ENCODE peak calls at places on chromosomes 3 and 15, in nine cellular contexts. One of them, this sample, is unnamed.

GRCh38 chr3:188244395-188244861 is 90.5 kb downstream of the LPP start:
- DNase-seq in D721Med: no peak
- DNase-seq in upper lobe of right lung: no peak
- DNase-seq in tibial artery: no peak
- DNase-seq in astrocyte of the cerebellum: no peak
- DNase-seq in nephron progenitor cell: no peak
- DNase-seq in AG09309: no peak
- DNase-seq in glutamatergic neuron: no peak
- DNase-seq in AG04450: no peak
- DNase-seq in this sample: no peak

GRCh38 chr3:195208183-195208582 is 62.8 kb downstream of the XXYLT1 start:
- DNase-seq in D721Med: no peak
- DNase-seq in upper lobe of right lung: peak
- DNase-seq in tibial artery: no peak
- DNase-seq in astrocyte of the cerebellum: no peak
- DNase-seq in nephron progenitor cell: no peak
- DNase-seq in AG09309: no peak
- DNase-seq in glutamatergic neuron: no peak
- DNase-seq in AG04450: no peak
- DNase-seq in this sample: no peak

GRCh38 chr3:106635271-106635670 is 742.0 kb upstream of the CCDC54 start:
- DNase-seq in D721Med: no peak
- DNase-seq in upper lobe of right lung: no peak
- DNase-seq in tibial artery: no peak
- DNase-seq in astrocyte of the cerebellum: peak
- DNase-seq in nephron progenitor cell: no peak
- DNase-seq in AG09309: peak
- DNase-seq in glutamatergic neuron: no peak
- DNase-seq in AG04450: peak
- DNase-seq in this sample: no peak

GRCh38 chr3:98188553-98188952 is 22.1 kb downstream of the OR5H15 start:
- DNase-seq in D721Med: no peak
- DNase-seq in upper lobe of right lung: no peak
- DNase-seq in tibial artery: no peak
- DNase-seq in astrocyte of the cerebellum: no peak
- DNase-seq in nephron progenitor cell: no peak
- DNase-seq in AG09309: no peak
- DNase-seq in glutamatergic neuron: no peak
- DNase-seq in AG04450: no peak
- DNase-seq in this sample: no peak

GRCh38 chr15:31858026-31858425 is 172.3 kb upstream of the CHRNA7 start:
- DNase-seq in D721Med: no peak
- DNase-seq in upper lobe of right lung: no peak
- DNase-seq in tibial artery: no peak
- DNase-seq in astrocyte of the cerebellum: no peak
- DNase-seq in nephron progenitor cell: no peak
- DNase-seq in AG09309: no peak
- DNase-seq in glutamatergic neuron: no peak
- DNase-seq in AG04450: no peak
- DNase-seq in this sample: no peak

GRCh38 chr3:5251196-5251583 is 63.7 kb downstream of the EDEM1 start:
- DNase-seq in D721Med: no peak
- DNase-seq in upper lobe of right lung: no peak
- DNase-seq in tibial artery: no peak
- DNase-seq in astrocyte of the cerebellum: no peak
- DNase-seq in nephron progenitor cell: no peak
- DNase-seq in AG09309: no peak
- DNase-seq in glutamatergic neuron: no peak
- DNase-seq in AG04450: no peak
- DNase-seq in this sample: no peak

GRCh38 chr3:159128628-159129027 is 326.8 kb downstream of the MFSD1 start:
- DNase-seq in D721Med: no peak
- DNase-seq in upper lobe of right lung: no peak
- DNase-seq in tibial artery: no peak
- DNase-seq in astrocyte of the cerebellum: peak
- DNase-seq in nephron progenitor cell: no peak
- DNase-seq in AG09309: peak
- DNase-seq in glutamatergic neuron: no peak
- DNase-seq in AG04450: peak
- DNase-seq in this sample: no peak

GRCh38 chr3:133289322-133289721 is 110.5 kb upstream of the BFSP2 start:
- DNase-seq in D721Med: no peak
- DNase-seq in upper lobe of right lung: no peak
- DNase-seq in tibial artery: no peak
- DNase-seq in astrocyte of the cerebellum: no peak
- DNase-seq in nephron progenitor cell: no peak
- DNase-seq in AG09309: no peak
- DNase-seq in glutamatergic neuron: no peak
- DNase-seq in AG04450: no peak
- DNase-seq in this sample: no peak

GRCh38 chr3:4828279-4829030 is 150.8 kb upstream of the BHLHE40 start:
- DNase-seq in D721Med: no peak
- DNase-seq in upper lobe of right lung: no peak
- DNase-seq in tibial artery: peak
- DNase-seq in astrocyte of the cerebellum: peak
- DNase-seq in nephron progenitor cell: no peak
- DNase-seq in AG09309: peak
- DNase-seq in glutamatergic neuron: no peak
- DNase-seq in AG04450: no peak
- DNase-seq in this sample: no peak

GRCh38 chr15:40248006-40248783 is 9.3 kb downstream of the PAK6 start:
- DNase-seq in D721Med: no peak
- DNase-seq in upper lobe of right lung: peak
- DNase-seq in tibial artery: peak
- DNase-seq in astrocyte of the cerebellum: no peak
- DNase-seq in nephron progenitor cell: no peak
- DNase-seq in AG09309: no peak
- DNase-seq in glutamatergic neuron: no peak
- DNase-seq in AG04450: no peak
- DNase-seq in this sample: no peak

GRCh38 chr3:37481986-37482385 is 307.6 kb upstream of the LRRFIP2 start:
- DNase-seq in D721Med: no peak
- DNase-seq in upper lobe of right lung: no peak
- DNase-seq in tibial artery: no peak
- DNase-seq in astrocyte of the cerebellum: no peak
- DNase-seq in nephron progenitor cell: no peak
- DNase-seq in AG09309: no peak
- DNase-seq in glutamatergic neuron: no peak
- DNase-seq in AG04450: no peak
- DNase-seq in this sample: no peak

GRCh38 chr3:111568355-111568754 is 26.4 kb downstream of the CD96 start:
- DNase-seq in D721Med: no peak
- DNase-seq in upper lobe of right lung: no peak
- DNase-seq in tibial artery: no peak
- DNase-seq in astrocyte of the cerebellum: no peak
- DNase-seq in nephron progenitor cell: no peak
- DNase-seq in AG09309: no peak
- DNase-seq in glutamatergic neuron: no peak
- DNase-seq in AG04450: no peak
- DNase-seq in this sample: no peak

GRCh38 chr3:107668398-107668797 is 145.6 kb downstream of the BBX start:
- DNase-seq in D721Med: no peak
- DNase-seq in upper lobe of right lung: no peak
- DNase-seq in tibial artery: no peak
- DNase-seq in astrocyte of the cerebellum: no peak
- DNase-seq in nephron progenitor cell: no peak
- DNase-seq in AG09309: no peak
- DNase-seq in glutamatergic neuron: no peak
- DNase-seq in AG04450: no peak
- DNase-seq in this sample: no peak

GRCh38 chr3:15557511-15557946 is 36.0 kb upstream of the COLQ start:
- DNase-seq in D721Med: no peak
- DNase-seq in upper lobe of right lung: no peak
- DNase-seq in tibial artery: no peak
- DNase-seq in astrocyte of the cerebellum: peak
- DNase-seq in nephron progenitor cell: peak
- DNase-seq in AG09309: peak
- DNase-seq in glutamatergic neuron: no peak
- DNase-seq in AG04450: peak
- DNase-seq in this sample: peak

GRCh38 chr3:15955968-15956367 is 158.2 kb upstream of the ANKRD28 start:
- DNase-seq in D721Med: no peak
- DNase-seq in upper lobe of right lung: no peak
- DNase-seq in tibial artery: no peak
- DNase-seq in astrocyte of the cerebellum: no peak
- DNase-seq in nephron progenitor cell: no peak
- DNase-seq in AG09309: no peak
- DNase-seq in glutamatergic neuron: no peak
- DNase-seq in AG04450: no peak
- DNase-seq in this sample: no peak

DNA sequence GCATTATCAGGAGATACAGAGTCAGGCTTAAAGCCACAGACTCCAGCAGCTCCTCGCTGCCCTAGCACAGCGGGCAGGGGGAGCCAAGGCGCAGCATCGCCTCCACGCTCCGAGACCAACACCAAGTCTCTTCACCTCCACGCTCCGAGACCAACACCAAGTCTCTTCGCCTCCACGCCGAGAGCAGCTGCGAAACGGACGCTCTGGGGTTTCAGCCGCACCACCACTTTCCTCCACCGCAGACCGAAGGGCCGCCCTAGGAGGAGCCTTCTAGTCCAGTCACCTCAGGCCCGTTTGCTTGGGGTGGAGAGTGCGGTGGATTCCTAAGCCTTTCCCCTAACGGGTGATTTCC is 678 bp downstream of the DMXL2 start:
- DNase-seq in D721Med: no peak
- DNase-seq in upper lobe of right lung: no peak
- DNase-seq in tibial artery: peak
- DNase-seq in astrocyte of the cerebellum: peak
- DNase-seq in nephron progenitor cell: peak
- DNase-seq in AG09309: no peak
- DNase-seq in glutamatergic neuron: peak
- DNase-seq in AG04450: peak
- DNase-seq in this sample: peak
- TF ChIP-seq CTCF in D721Med: peak
- TF ChIP-seq CTCF in upper lobe of right lung: peak
- TF ChIP-seq CTCF in tibial artery: no peak
- TF ChIP-seq CTCF in astrocyte of the cerebellum: peak
- TF ChIP-seq CTCF in nephron progenitor cell: no peak
- TF ChIP-seq CTCF in AG09309: peak
- TF ChIP-seq CTCF in glutamatergic neuron: no peak
- TF ChIP-seq CTCF in AG04450: no peak
- TF ChIP-seq CTCF in this sample: no peak

GRCh38 chr3:150797155-150797554 is 34.2 kb upstream of the SIAH2 start:
- DNase-seq in D721Med: no peak
- DNase-seq in upper lobe of right lung: no peak
- DNase-seq in tibial artery: no peak
- DNase-seq in astrocyte of the cerebellum: no peak
- DNase-seq in nephron progenitor cell: no peak
- DNase-seq in AG09309: no peak
- DNase-seq in glutamatergic neuron: no peak
- DNase-seq in AG04450: no peak
- DNase-seq in this sample: no peak

GRCh38 chr3:150787741-150788370 is 24.9 kb upstream of the SIAH2 start:
- DNase-seq in D721Med: no peak
- DNase-seq in upper lobe of right lung: peak
- DNase-seq in tibial artery: peak
- DNase-seq in astrocyte of the cerebellum: peak
- DNase-seq in nephron progenitor cell: peak
- DNase-seq in AG09309: peak
- DNase-seq in glutamatergic neuron: peak
- DNase-seq in AG04450: no peak
- DNase-seq in this sample: peak

GRCh38 chr3:150790621-150791020 is 27.7 kb upstream of the SIAH2 start:
- DNase-seq in D721Med: no peak
- DNase-seq in upper lobe of right lung: no peak
- DNase-seq in tibial artery: no peak
- DNase-seq in astrocyte of the cerebellum: no peak
- DNase-seq in nephron progenitor cell: no peak
- DNase-seq in AG09309: no peak
- DNase-seq in glutamatergic neuron: no peak
- DNase-seq in AG04450: no peak
- DNase-seq in this sample: no peak

GRCh38 chr3:150798122-150798618 is 35.2 kb upstream of the SIAH2 start:
- DNase-seq in D721Med: no peak
- DNase-seq in upper lobe of right lung: no peak
- DNase-seq in tibial artery: no peak
- DNase-seq in astrocyte of the cerebellum: peak
- DNase-seq in nephron progenitor cell: peak
- DNase-seq in AG09309: no peak
- DNase-seq in glutamatergic neuron: no peak
- DNase-seq in AG04450: no peak
- DNase-seq in this sample: no peak

GRCh38 chr3:150793641-150794040 is 30.7 kb upstream of the SIAH2 start:
- DNase-seq in D721Med: no peak
- DNase-seq in upper lobe of right lung: no peak
- DNase-seq in tibial artery: no peak
- DNase-seq in astrocyte of the cerebellum: no peak
- DNase-seq in nephron progenitor cell: no peak
- DNase-seq in AG09309: no peak
- DNase-seq in glutamatergic neuron: no peak
- DNase-seq in AG04450: no peak
- DNase-seq in this sample: no peak
- TF ChIP-seq CTCF in D721Med: no peak
- TF ChIP-seq CTCF in upper lobe of right lung: no peak
- TF ChIP-seq CTCF in tibial artery: no peak
- TF ChIP-seq CTCF in astrocyte of the cerebellum: no peak
- TF ChIP-seq CTCF in nephron progenitor cell: no peak
- TF ChIP-seq CTCF in AG09309: no peak
- TF ChIP-seq CTCF in glutamatergic neuron: no peak
- TF ChIP-seq CTCF in AG04450: no peak
- TF ChIP-seq CTCF in this sample: no peak

DNA sequence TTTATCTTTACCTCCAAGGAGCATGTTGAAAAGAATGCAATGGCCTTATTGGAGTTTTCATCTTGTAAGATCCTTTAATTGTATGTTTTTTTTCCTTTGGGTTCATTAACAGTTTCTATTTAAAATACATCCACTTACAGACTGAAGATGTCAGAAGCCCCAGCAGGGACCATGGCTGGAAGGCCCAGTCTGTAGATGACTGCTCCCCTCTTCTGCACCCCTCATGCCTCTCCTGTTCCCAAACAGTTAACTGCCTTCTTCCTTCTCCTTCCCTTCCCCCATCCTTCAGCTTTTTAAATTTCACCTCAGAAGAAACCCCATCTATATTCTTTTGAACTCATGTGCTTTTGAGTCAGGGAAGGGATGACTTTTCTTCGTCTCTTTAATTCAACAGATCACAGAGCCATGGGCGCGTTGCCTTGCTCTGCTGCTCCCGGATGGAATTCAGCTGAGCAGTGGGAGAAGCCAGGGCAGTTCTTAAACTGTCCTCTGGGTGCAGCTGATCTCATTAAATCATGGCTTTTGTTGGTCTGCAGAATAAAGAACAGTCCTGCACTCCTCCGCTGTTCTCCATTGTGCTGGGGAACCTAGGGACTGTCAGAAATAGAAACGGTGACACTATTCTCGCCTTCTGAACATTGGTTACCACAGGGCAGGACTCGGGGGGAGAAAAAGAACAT is 71.5 kb upstream of the EIF1B start:
- DNase-seq in D721Med: no peak
- DNase-seq in upper lobe of right lung: no peak
- DNase-seq in tibial artery: no peak
- DNase-seq in astrocyte of the cerebellum: no peak
- DNase-seq in nephron progenitor cell: peak
- DNase-seq in AG09309: no peak
- DNase-seq in glutamatergic neuron: peak
- DNase-seq in AG04450: no peak
- DNase-seq in this sample: no peak
- TF ChIP-seq CTCF in D721Med: no peak
- TF ChIP-seq CTCF in upper lobe of right lung: no peak
- TF ChIP-seq CTCF in tibial artery: no peak
- TF ChIP-seq CTCF in astrocyte of the cerebellum: peak
- TF ChIP-seq CTCF in nephron progenitor cell: peak
- TF ChIP-seq CTCF in AG09309: peak
- TF ChIP-seq CTCF in glutamatergic neuron: peak
- TF ChIP-seq CTCF in AG04450: peak
- TF ChIP-seq CTCF in this sample: no peak

GRCh38 chr3:127406309-127407025 is 118.6 kb upstream of the PRR20G start:
- DNase-seq in D721Med: no peak
- DNase-seq in upper lobe of right lung: peak
- DNase-seq in tibial artery: peak
- DNase-seq in astrocyte of the cerebellum: no peak
- DNase-seq in nephron progenitor cell: no peak
- DNase-seq in AG09309: no peak
- DNase-seq in glutamatergic neuron: no peak
- DNase-seq in AG04450: no peak
- DNase-seq in this sample: no peak
- TF ChIP-seq CTCF in D721Med: no peak
- TF ChIP-seq CTCF in upper lobe of right lung: no peak
- TF ChIP-seq CTCF in tibial artery: no peak
- TF ChIP-seq CTCF in astrocyte of the cerebellum: no peak
- TF ChIP-seq CTCF in nephron progenitor cell: peak
- TF ChIP-seq CTCF in AG09309: peak
- TF ChIP-seq CTCF in glutamatergic neuron: peak
- TF ChIP-seq CTCF in AG04450: no peak
- TF ChIP-seq CTCF in this sample: no peak

This sample was measured in activated B cell treated with CpG ODN at 0.5 μM for 24 hours.